ENCODE peak calls at places on chromosomes 2 and 18, in ten cellular contexts. One of them, this sample, is unnamed.

GRCh38 chr2:10762651-10763460 is 41.4 kb downstream of the ATP6V1C2 start:
- DNase-seq in H9: no peak
- DNase-seq in progenitor cell of endocrine pancreas: no peak
- DNase-seq in RWPE1: no peak
- DNase-seq in mesothelial cell of epicardium: no peak
- DNase-seq in MCF 10A: no peak
- DNase-seq in fibroblast of mammary gland: peak
- DNase-seq in body of pancreas: no peak
- DNase-seq in AG04450: no peak
- DNase-seq in cardiac fibroblast: peak
- DNase-seq in this sample: no peak

GRCh38 chr2:45626387-45627010 is 15.4 kb upstream of the SRBD1 start:
- DNase-seq in H9: no peak
- DNase-seq in progenitor cell of endocrine pancreas: no peak
- DNase-seq in RWPE1: no peak
- DNase-seq in mesothelial cell of epicardium: no peak
- DNase-seq in MCF 10A: no peak
- DNase-seq in fibroblast of mammary gland: no peak
- DNase-seq in body of pancreas: peak
- DNase-seq in AG04450: no peak
- DNase-seq in cardiac fibroblast: no peak
- DNase-seq in this sample: no peak

GRCh38 chr2:30223413-30223874 is 7.9 kb upstream of the LBH start:
- DNase-seq in H9: no peak
- DNase-seq in progenitor cell of endocrine pancreas: no peak
- DNase-seq in RWPE1: no peak
- DNase-seq in mesothelial cell of epicardium: no peak
- DNase-seq in MCF 10A: no peak
- DNase-seq in fibroblast of mammary gland: no peak
- DNase-seq in body of pancreas: no peak
- DNase-seq in AG04450: no peak
- DNase-seq in cardiac fibroblast: no peak
- DNase-seq in this sample: no peak

GRCh38 chr18:23244431-23244830 is 109.1 kb downstream of the CABLES1 start:
- DNase-seq in H9: no peak
- DNase-seq in progenitor cell of endocrine pancreas: no peak
- DNase-seq in RWPE1: no peak
- DNase-seq in mesothelial cell of epicardium: no peak
- DNase-seq in MCF 10A: no peak
- DNase-seq in fibroblast of mammary gland: no peak
- DNase-seq in body of pancreas: no peak
- DNase-seq in AG04450: no peak
- DNase-seq in cardiac fibroblast: no peak
- DNase-seq in this sample: no peak

GRCh38 chr2:150586858-150587257 is 99.4 kb upstream of the RND3 start:
- DNase-seq in H9: no peak
- DNase-seq in progenitor cell of endocrine pancreas: no peak
- DNase-seq in RWPE1: peak
- DNase-seq in mesothelial cell of epicardium: no peak
- DNase-seq in MCF 10A: peak
- DNase-seq in fibroblast of mammary gland: peak
- DNase-seq in body of pancreas: no peak
- DNase-seq in AG04450: no peak
- DNase-seq in cardiac fibroblast: peak
- DNase-seq in this sample: no peak

GRCh38 chr2:236573066-236573929 is 3.7 kb downstream of the ACKR3 start:
- DNase-seq in H9: no peak
- DNase-seq in progenitor cell of endocrine pancreas: no peak
- DNase-seq in RWPE1: no peak
- DNase-seq in mesothelial cell of epicardium: no peak
- DNase-seq in MCF 10A: no peak
- DNase-seq in fibroblast of mammary gland: no peak
- DNase-seq in body of pancreas: no peak
- DNase-seq in AG04450: no peak
- DNase-seq in cardiac fibroblast: no peak
- DNase-seq in this sample: no peak

GRCh38 chr2:128603411-128603924 is 284.8 kb upstream of the HS6ST1 start:
- DNase-seq in H9: peak
- DNase-seq in progenitor cell of endocrine pancreas: no peak
- DNase-seq in RWPE1: no peak
- DNase-seq in mesothelial cell of epicardium: peak
- DNase-seq in MCF 10A: no peak
- DNase-seq in fibroblast of mammary gland: no peak
- DNase-seq in body of pancreas: no peak
- DNase-seq in AG04450: no peak
- DNase-seq in cardiac fibroblast: no peak
- DNase-seq in this sample: no peak

GRCh38 chr2:76953733-76954347 is 568.3 kb downstream of the LRRTM4 start:
- DNase-seq in H9: peak
- DNase-seq in progenitor cell of endocrine pancreas: peak
- DNase-seq in RWPE1: peak
- DNase-seq in mesothelial cell of epicardium: peak
- DNase-seq in MCF 10A: peak
- DNase-seq in fibroblast of mammary gland: peak
- DNase-seq in body of pancreas: peak
- DNase-seq in AG04450: peak
- DNase-seq in cardiac fibroblast: peak
- DNase-seq in this sample: no peak

GRCh38 chr2:213420829-213421385 is 136.6 kb downstream of the SPAG16 start:
- DNase-seq in H9: no peak
- DNase-seq in progenitor cell of endocrine pancreas: no peak
- DNase-seq in RWPE1: no peak
- DNase-seq in mesothelial cell of epicardium: no peak
- DNase-seq in MCF 10A: no peak
- DNase-seq in fibroblast of mammary gland: no peak
- DNase-seq in body of pancreas: no peak
- DNase-seq in AG04450: no peak
- DNase-seq in cardiac fibroblast: no peak
- DNase-seq in this sample: no peak

GRCh38 chr2:33526132-33526531 is 49.7 kb downstream of the RASGRP3 start:
- DNase-seq in H9: no peak
- DNase-seq in progenitor cell of endocrine pancreas: no peak
- DNase-seq in RWPE1: no peak
- DNase-seq in mesothelial cell of epicardium: no peak
- DNase-seq in MCF 10A: no peak
- DNase-seq in fibroblast of mammary gland: peak
- DNase-seq in body of pancreas: no peak
- DNase-seq in AG04450: no peak
- DNase-seq in cardiac fibroblast: peak
- DNase-seq in this sample: no peak

GRCh38 chr2:129667586-129667985 is 311.9 kb upstream of the RAB6C start:
- DNase-seq in H9: no peak
- DNase-seq in progenitor cell of endocrine pancreas: no peak
- DNase-seq in RWPE1: no peak
- DNase-seq in mesothelial cell of epicardium: no peak
- DNase-seq in MCF 10A: no peak
- DNase-seq in fibroblast of mammary gland: no peak
- DNase-seq in body of pancreas: no peak
- DNase-seq in AG04450: no peak
- DNase-seq in cardiac fibroblast: no peak
- DNase-seq in this sample: no peak

GRCh38 chr2:23198316-23199114 is 186.5 kb upstream of the KLHL29 start:
- DNase-seq in H9: no peak
- DNase-seq in progenitor cell of endocrine pancreas: no peak
- DNase-seq in RWPE1: no peak
- DNase-seq in mesothelial cell of epicardium: no peak
- DNase-seq in MCF 10A: no peak
- DNase-seq in fibroblast of mammary gland: no peak
- DNase-seq in body of pancreas: no peak
- DNase-seq in AG04450: no peak
- DNase-seq in cardiac fibroblast: no peak
- DNase-seq in this sample: no peak

GRCh38 chr2:23200460-23201113 is 184.4 kb upstream of the KLHL29 start:
- DNase-seq in H9: no peak
- DNase-seq in progenitor cell of endocrine pancreas: no peak
- DNase-seq in RWPE1: no peak
- DNase-seq in mesothelial cell of epicardium: no peak
- DNase-seq in MCF 10A: peak
- DNase-seq in fibroblast of mammary gland: no peak
- DNase-seq in body of pancreas: no peak
- DNase-seq in AG04450: no peak
- DNase-seq in cardiac fibroblast: no peak
- DNase-seq in this sample: no peak

GRCh38 chr2:23200056-23200455 is 184.9 kb upstream of the KLHL29 start:
- DNase-seq in H9: no peak
- DNase-seq in progenitor cell of endocrine pancreas: no peak
- DNase-seq in RWPE1: no peak
- DNase-seq in mesothelial cell of epicardium: no peak
- DNase-seq in MCF 10A: no peak
- DNase-seq in fibroblast of mammary gland: no peak
- DNase-seq in body of pancreas: no peak
- DNase-seq in AG04450: no peak
- DNase-seq in cardiac fibroblast: no peak
- DNase-seq in this sample: no peak

GRCh38 chr2:23203383-23203782 is 181.6 kb upstream of the KLHL29 start:
- DNase-seq in H9: no peak
- DNase-seq in progenitor cell of endocrine pancreas: no peak
- DNase-seq in RWPE1: no peak
- DNase-seq in mesothelial cell of epicardium: no peak
- DNase-seq in MCF 10A: no peak
- DNase-seq in fibroblast of mammary gland: no peak
- DNase-seq in body of pancreas: no peak
- DNase-seq in AG04450: no peak
- DNase-seq in cardiac fibroblast: no peak
- DNase-seq in this sample: no peak

GRCh38 chr2:23199115-23199918 is 185.7 kb upstream of the KLHL29 start:
- DNase-seq in H9: no peak
- DNase-seq in progenitor cell of endocrine pancreas: no peak
- DNase-seq in RWPE1: no peak
- DNase-seq in mesothelial cell of epicardium: no peak
- DNase-seq in MCF 10A: peak
- DNase-seq in fibroblast of mammary gland: peak
- DNase-seq in body of pancreas: no peak
- DNase-seq in AG04450: no peak
- DNase-seq in cardiac fibroblast: peak
- DNase-seq in this sample: no peak
- TF ChIP-seq CTCF in H9: peak
- TF ChIP-seq CTCF in progenitor cell of endocrine pancreas: peak
- TF ChIP-seq CTCF in RWPE1: peak
- TF ChIP-seq CTCF in mesothelial cell of epicardium: peak
- TF ChIP-seq CTCF in MCF 10A: peak
- TF ChIP-seq CTCF in fibroblast of mammary gland: peak
- TF ChIP-seq CTCF in body of pancreas: no peak
- TF ChIP-seq CTCF in AG04450: peak
- TF ChIP-seq CTCF in cardiac fibroblast: peak
- TF ChIP-seq CTCF in this sample: no peak

DNA sequence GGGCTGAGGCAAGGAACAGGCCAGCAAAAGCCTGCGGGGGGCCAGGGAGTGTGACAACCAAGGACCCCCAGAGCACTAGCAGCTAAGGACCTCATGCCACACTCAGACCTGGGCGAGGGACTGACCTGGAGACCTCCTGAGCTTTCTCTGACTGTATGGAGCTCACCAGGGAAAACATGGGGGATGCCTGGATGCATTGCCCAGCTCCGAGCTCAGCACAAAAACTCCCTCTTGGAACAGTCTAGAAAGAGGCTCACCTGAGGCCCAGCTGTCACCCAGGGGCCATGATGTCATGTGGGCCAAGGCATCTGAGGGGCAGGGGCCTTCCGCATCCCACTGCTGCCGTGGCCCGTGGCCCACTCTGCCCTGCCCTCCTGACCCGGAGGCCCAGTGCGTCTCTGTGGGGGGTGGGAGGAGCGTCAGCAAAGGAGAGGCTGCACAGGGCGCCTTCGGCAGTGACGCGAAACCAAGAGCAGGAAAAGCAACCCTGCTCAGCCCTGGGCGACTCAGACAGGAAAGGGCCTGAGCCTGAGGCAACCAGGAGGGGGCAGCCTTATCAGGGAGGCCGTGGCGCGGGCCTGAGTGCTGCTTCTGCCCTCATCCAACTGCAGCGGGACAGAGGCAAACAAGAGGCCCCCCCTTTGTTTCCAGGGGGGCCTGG is 57.3 kb upstream of the ALPP start:
- DNase-seq in H9: peak
- DNase-seq in progenitor cell of endocrine pancreas: no peak
- DNase-seq in RWPE1: no peak
- DNase-seq in mesothelial cell of epicardium: no peak
- DNase-seq in MCF 10A: no peak
- DNase-seq in fibroblast of mammary gland: no peak
- DNase-seq in body of pancreas: no peak
- DNase-seq in AG04450: no peak
- DNase-seq in cardiac fibroblast: no peak
- DNase-seq in this sample: peak
- TF ChIP-seq CTCF in H9: peak
- TF ChIP-seq CTCF in progenitor cell of endocrine pancreas: no peak
- TF ChIP-seq CTCF in RWPE1: no peak
- TF ChIP-seq CTCF in mesothelial cell of epicardium: no peak
- TF ChIP-seq CTCF in MCF 10A: no peak
- TF ChIP-seq CTCF in fibroblast of mammary gland: no peak
- TF ChIP-seq CTCF in body of pancreas: no peak
- TF ChIP-seq CTCF in AG04450: no peak
- TF ChIP-seq CTCF in cardiac fibroblast: no peak
- TF ChIP-seq CTCF in this sample: no peak

GRCh38 chr18:65968605-65969004 is 217.8 kb downstream of the CDH7 start:
- DNase-seq in H9: no peak
- DNase-seq in progenitor cell of endocrine pancreas: no peak
- DNase-seq in RWPE1: no peak
- DNase-seq in mesothelial cell of epicardium: no peak
- DNase-seq in MCF 10A: peak
- DNase-seq in fibroblast of mammary gland: no peak
- DNase-seq in body of pancreas: no peak
- DNase-seq in AG04450: no peak
- DNase-seq in cardiac fibroblast: no peak
- DNase-seq in this sample: no peak
- TF ChIP-seq CTCF in H9: peak
- TF ChIP-seq CTCF in progenitor cell of endocrine pancreas: peak
- TF ChIP-seq CTCF in RWPE1: no peak
- TF ChIP-seq CTCF in mesothelial cell of epicardium: peak
- TF ChIP-seq CTCF in MCF 10A: peak
- TF ChIP-seq CTCF in fibroblast of mammary gland: no peak
- TF ChIP-seq CTCF in body of pancreas: no peak
- TF ChIP-seq CTCF in AG04450: no peak
- TF ChIP-seq CTCF in cardiac fibroblast: peak
- TF ChIP-seq CTCF in this sample: no peak

DNA sequence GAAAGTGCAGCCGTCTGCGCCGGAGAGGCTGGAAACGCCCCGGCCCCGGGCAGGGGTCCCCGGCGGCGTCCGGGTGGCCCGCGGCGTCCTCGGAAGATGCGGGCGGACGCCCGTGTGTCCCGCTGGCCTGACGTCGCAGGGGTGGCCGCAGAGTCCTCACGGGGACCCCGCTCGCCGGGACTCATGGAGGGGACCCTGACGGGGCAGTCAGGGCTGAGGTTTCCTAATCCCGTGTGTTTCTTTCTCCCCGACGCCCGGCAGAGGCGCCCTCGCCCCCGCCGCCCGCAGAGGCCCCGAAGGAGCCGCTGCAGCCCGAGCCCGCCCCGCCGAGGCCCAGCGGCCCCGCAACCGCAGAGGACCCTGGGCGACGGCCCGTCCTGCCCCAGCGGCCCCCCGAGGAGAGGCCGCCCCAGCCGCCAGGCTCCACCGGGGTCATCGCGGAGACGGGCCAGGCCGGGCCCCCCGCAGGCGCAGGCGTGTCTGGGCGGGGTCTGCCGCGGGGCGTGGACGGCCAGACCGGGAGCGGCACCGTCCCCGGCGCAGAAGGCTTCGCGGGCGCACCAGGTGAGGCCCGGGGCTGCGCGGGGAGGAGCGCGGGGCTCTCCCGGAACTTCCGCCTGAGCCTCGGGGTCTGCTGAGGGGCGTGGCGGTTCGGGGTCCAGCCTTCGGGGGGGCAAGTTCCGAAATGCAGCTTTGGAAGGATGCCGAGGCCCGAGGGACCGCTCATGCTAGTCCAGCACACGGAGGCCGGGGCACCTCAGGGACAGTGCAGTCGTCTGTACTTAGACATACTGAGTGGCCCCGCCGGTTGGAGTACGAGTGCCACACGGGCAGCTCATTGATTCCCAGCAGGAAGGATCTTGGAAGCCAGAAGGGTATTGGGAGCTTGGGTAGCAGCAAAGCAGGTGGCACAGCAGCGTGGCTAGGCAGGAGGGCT is 60.0 kb downstream of the EMILIN2 start:
- DNase-seq in H9: peak
- DNase-seq in progenitor cell of endocrine pancreas: peak
- DNase-seq in RWPE1: peak
- DNase-seq in mesothelial cell of epicardium: peak
- DNase-seq in MCF 10A: no peak
- DNase-seq in fibroblast of mammary gland: no peak
- DNase-seq in body of pancreas: no peak
- DNase-seq in AG04450: no peak
- DNase-seq in cardiac fibroblast: no peak
- DNase-seq in this sample: peak
- TF ChIP-seq CTCF in H9: peak
- TF ChIP-seq CTCF in progenitor cell of endocrine pancreas: peak
- TF ChIP-seq CTCF in RWPE1: peak
- TF ChIP-seq CTCF in mesothelial cell of epicardium: no peak
- TF ChIP-seq CTCF in MCF 10A: no peak
- TF ChIP-seq CTCF in fibroblast of mammary gland: no peak
- TF ChIP-seq CTCF in body of pancreas: no peak
- TF ChIP-seq CTCF in AG04450: peak
- TF ChIP-seq CTCF in cardiac fibroblast: peak
- TF ChIP-seq CTCF in this sample: peak